ENCODE peak calls at places on chromosome 2, in eight cellular contexts. I is mesendoderm; P is cardiac muscle cell; S is GM23338; T is CD4-positive, alpha-beta T cell; H is stomach; J is CD8-positive, alpha-beta memory T cell; A is sigmoid colon. F is an unnamed sample.

GRCh38 chr2:239374896-239375277 is 25.9 kb downstream of the HDAC4 start:
- DNase-seq in I (no peak), P (no peak), S (peak; percentile 0), T (no peak), H (no peak), J (no peak), A (peak; percentile 68), F (no peak)

GRCh38 chr2:230762317-230762896 is 49.8 kb downstream of the CAB39 start:
- DNase-seq in I (peak; percentile 89), P (peak; percentile 21), S (peak; percentile 82), T (peak; percentile 9), H (no peak), J (no peak), A (no peak), F (no peak)

GRCh38 chr2:68487773-68488355 is 20.5 kb downstream of the APLF start:
- DNase-seq in I (no peak), P (no peak), S (peak; percentile 47), T (no peak), H (no peak), J (no peak), A (no peak), F (no peak)

GRCh38 chr2:133130548-133131246 is 437.6 kb downstream of the NCKAP5 start:
- DNase-seq in I (no peak), P (no peak), S (no peak), T (no peak), H (no peak), J (no peak), A (no peak), F (no peak)

GRCh38 chr2:239287461-239287860 is 113.4 kb downstream of the HDAC4 start:
- DNase-seq in I (no peak), P (no peak), S (no peak), T (no peak), H (no peak), J (no peak), A (peak; percentile 28), F (no peak)

GRCh38 chr2:95077893-95078603 is 43.6 kb downstream of the MRPS5 start:
- DNase-seq in I (no peak), P (no peak), S (no peak), T (no peak), H (no peak), J (no peak), A (no peak), F (no peak)

GRCh38 chr2:69309336-69310048 is 77.5 kb downstream of the GFPT1 start:
- DNase-seq in I (peak; percentile 76), P (no peak), S (peak; percentile 57), T (no peak), H (no peak), J (no peak), A (peak; percentile 81), F (no peak)

GRCh38 chr2:86283461-86284030 is 53.9 kb downstream of the REEP1 start:
- DNase-seq in I (no peak), P (no peak), S (no peak), T (no peak), H (peak; percentile 37), J (no peak), A (no peak), F (no peak)

GRCh38 chr2:236334122-236334876 is 70.1 kb upstream of the ASB18 start:
- DNase-seq in I (no peak), P (no peak), S (no peak), T (no peak), H (no peak), J (no peak), A (no peak), F (no peak)

GRCh38 chr2:54599914-54600313 is 123.5 kb upstream of the EML6 start:
- DNase-seq in I (no peak), P (no peak), S (no peak), T (no peak), H (peak; percentile 75), J (no peak), A (peak; percentile 74), F (no peak)

GRCh38 chr2:169980643-169981042 is 153.4 kb downstream of the UBR3 start:
- DNase-seq in I (no peak), P (no peak), S (no peak), T (no peak), H (no peak), J (no peak), A (no peak), F (no peak)

GRCh38 chr2:240139011-240139441 is 1.4 kb downstream of the OTOS start:
- DNase-seq in I (no peak), P (no peak), S (no peak), T (no peak), H (no peak), J (no peak), A (no peak), F (no peak)

GRCh38 chr2:216532562-216532961 is 33.9 kb downstream of the RPL37A start:
- DNase-seq in I (no peak), P (no peak), S (no peak), T (no peak), H (no peak), J (no peak), A (no peak), F (no peak)

GRCh38 chr2:33598472-33599174 is 476 bp downstream of the FAM98A start:
- DNase-seq in I (peak; percentile 64), P (peak; percentile 71), S (peak; percentile 47), T (peak; percentile 5), H (no peak), J (peak; percentile 4), A (no peak), F (no peak)

GRCh38 chr2:205984381-205984780 is 101.6 kb downstream of the INO80D start:
- DNase-seq in I (no peak), P (no peak), S (no peak), T (no peak), H (no peak), J (no peak), A (no peak), F (no peak)

GRCh38 chr2:232410238-232410900 is 3.7 kb downstream of the ALPG start:
- DNase-seq in I (no peak), P (no peak), S (no peak), T (no peak), H (no peak), J (no peak), A (no peak), F (no peak)

GRCh38 chr2:150690261-150690660 is 202.8 kb upstream of the RND3 start:
- DNase-seq in I (no peak), P (no peak), S (no peak), T (no peak), H (no peak), J (no peak), A (no peak), F (no peak)

GRCh38 chr2:120989911-120990441 is 254.3 kb downstream of the GLI2 start:
- DNase-seq in I (no peak), P (no peak), S (no peak), T (no peak), H (peak; percentile 21), J (no peak), A (no peak), F (no peak)

GRCh38 chr2:219266232-219266631 is 12.5 kb upstream of the TUBA4A start:
- DNase-seq in I (no peak), P (no peak), S (no peak), T (no peak), H (no peak), J (no peak), A (no peak), F (no peak)

GRCh38 chr2:177896587-177896986 is 176.0 kb downstream of the PDE11A start:
- DNase-seq in I (no peak), P (no peak), S (no peak), T (no peak), H (no peak), J (no peak), A (no peak), F (no peak)

GRCh38 chr2:226794751-226795171 is 4.9 kb downstream of the IRS1 start:
- DNase-seq in I (peak; percentile 44), P (no peak), S (peak; percentile 43), T (no peak), H (no peak), J (no peak), A (no peak), F (no peak)

GRCh38 chr2:128301501-128301966 is 17.1 kb downstream of the HS6ST1 start:
- DNase-seq in I (no peak), P (no peak), S (no peak), T (no peak), H (no peak), J (no peak), A (peak; percentile 84), F (peak; percentile 67)

GRCh38 chr2:217746741-217747287 is 256.0 kb downstream of the TNS1 start:
- DNase-seq in I (no peak), P (no peak), S (no peak), T (no peak), H (no peak), J (no peak), A (no peak), F (no peak)

DNA sequence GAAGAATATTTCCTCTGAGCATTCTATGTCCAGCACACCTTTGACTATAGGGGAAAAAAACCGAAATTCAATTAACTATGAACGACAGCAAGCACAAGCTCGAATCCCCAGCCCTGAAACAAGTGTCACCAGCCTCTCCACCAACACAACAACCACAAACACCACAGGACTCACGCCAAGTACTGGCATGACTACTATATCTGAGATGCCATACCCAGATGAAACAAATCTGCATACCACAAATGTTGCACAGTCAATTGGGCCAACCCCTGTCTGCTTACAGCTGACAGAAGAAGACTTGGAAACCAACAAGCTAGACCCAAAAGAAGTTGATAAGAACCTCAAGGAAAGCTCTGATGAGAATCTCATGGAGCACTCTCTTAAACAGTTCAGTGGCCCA is 79.4 kb upstream of the FAM117B start:
- DNase-seq in I (no peak), P (no peak), S (no peak), T (no peak), H (no peak), J (no peak), A (no peak), F (no peak)
- H3K27ac ChIP-seq in I (no peak overlapping the region), P (no peak overlapping the region), S (no peak overlapping the region), T (no peak overlapping the region), H (no peak overlapping the region), J (no peak overlapping the region), A (no peak overlapping the region), F (no peak overlapping the region)

GRCh38 chr2:17591846-17592245 is 51.4 kb downstream of the VSNL1 start:
- DNase-seq in I (no peak), P (no peak), S (no peak), T (no peak), H (no peak), J (no peak), A (no peak), F (no peak)
- H3K27ac ChIP-seq in I (no peak overlapping the region), P (no peak overlapping the region), S (peak overlapping the region; percentile 10), T (no peak overlapping the region), H (no peak overlapping the region), J (no peak overlapping the region), A (no peak overlapping the region), F (no peak overlapping the region)

DNA sequence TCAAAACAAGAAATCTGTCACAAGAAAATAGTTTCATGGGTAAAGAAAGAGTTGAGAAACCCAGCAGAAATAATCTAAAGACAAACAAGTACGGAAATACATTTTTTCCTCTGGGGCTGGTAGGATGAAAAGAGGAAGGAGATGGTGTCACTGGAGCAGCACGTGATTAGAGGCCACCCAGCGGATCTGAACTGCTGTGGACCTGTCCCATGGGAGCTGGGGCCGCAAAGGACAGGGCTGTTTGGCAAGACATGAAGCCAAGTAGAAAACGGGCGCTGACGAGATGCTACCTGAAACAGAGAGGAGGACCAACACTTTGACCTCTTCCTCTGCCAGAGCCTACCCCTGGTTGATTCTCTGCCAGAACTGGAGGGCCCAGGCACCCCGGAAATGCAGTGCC is 295.4 kb upstream of the ATP5MC3 start:
- DNase-seq in I (no peak), P (no peak), S (no peak), T (no peak), H (no peak), J (no peak), A (no peak), F (no peak)
- H3K27ac ChIP-seq in I (no peak overlapping the region), P (no peak overlapping the region), S (no peak overlapping the region), T (no peak overlapping the region), H (no peak overlapping the region), J (no peak overlapping the region), A (no peak overlapping the region), F (no peak overlapping the region)

GRCh38 chr2:42170619-42171395 is 1.7 kb downstream of the EML4 start:
- DNase-seq in I (no peak), P (no peak), S (no peak), T (no peak), H (no peak), J (no peak), A (no peak), F (no peak)
- H3K27ac ChIP-seq in I (no peak overlapping the region), P (peak overlapping the region; percentile 91), S (no peak overlapping the region), T (peak overlapping the region; percentile 88), H (peak overlapping the region; percentile 95), J (peak overlapping the region; percentile 84), A (peak overlapping the region; percentile 95), F (no peak overlapping the region)